ENCODE peak calls at places on chromosomes 2 and 18, in nine cellular contexts. Z, Q, T, B, Y, E, H, S and O are unnamed samples.

GRCh38 chr18:50559750-50560680 is at the start of gene MAPK4:
- DNase-seq in Z (peak; percentile 48), Q (peak; percentile 79), T (peak; percentile 34), B (peak; percentile 82), Y (peak; percentile 71), E (peak; percentile 15), H (peak; percentile 73), S (no peak), O (peak; percentile 47)

GRCh38 chr2:159605441-159606178 is 10.7 kb downstream of the BAZ2B start:
- DNase-seq in Z (no peak), Q (no peak), T (no peak), B (no peak), Y (no peak), E (no peak), H (no peak), S (no peak), O (no peak)

GRCh38 chr18:39799010-39799409 is 2156.0 kb upstream of the PIK3C3 start:
- DNase-seq in Z (no peak), Q (no peak), T (no peak), B (peak; percentile 5), Y (peak; percentile 51), E (no peak), H (no peak), S (no peak), O (peak; percentile 73)

GRCh38 chr2:43467889-43468288 is 127.9 kb downstream of the THADA start:
- DNase-seq in Z (no peak), Q (no peak), T (no peak), B (no peak), Y (no peak), E (peak; percentile 73), H (no peak), S (no peak), O (no peak)

GRCh38 chr2:189056200-189057106 is 82.3 kb downstream of the COL3A1 start:
- DNase-seq in Z (no peak), Q (no peak), T (no peak), B (no peak), Y (no peak), E (no peak), H (no peak), S (no peak), O (no peak)

GRCh38 chr2:39118786-39119499 is 1.9 kb downstream of the SOS1 start:
- DNase-seq in Z (no peak), Q (no peak), T (no peak), B (peak; percentile 8), Y (no peak), E (no peak), H (peak; percentile 37), S (no peak), O (no peak)

GRCh38 chr2:221606369-221606768 is 34.3 kb upstream of the EPHA4 start:
- DNase-seq in Z (peak; percentile 58), Q (peak; percentile 74), T (no peak), B (no peak), Y (peak; percentile 72), E (no peak), H (no peak), S (no peak), O (no peak)

GRCh38 chr2:227789803-227790202 is 23.8 kb upstream of the CCL20 start:
- DNase-seq in Z (no peak), Q (no peak), T (no peak), B (no peak), Y (no peak), E (no peak), H (peak; percentile 66), S (no peak), O (no peak)

GRCh38 chr2:72143441-72144356 is 4.0 kb downstream of the CYP26B1 start:
- DNase-seq in Z (no peak), Q (peak; percentile 56), T (no peak), B (no peak), Y (peak; percentile 42), E (no peak), H (no peak), S (no peak), O (no peak)

GRCh38 chr18:42883177-42883576 is 232.3 kb downstream of the RIT2 start:
- DNase-seq in Z (no peak), Q (no peak), T (no peak), B (no peak), Y (no peak), E (no peak), H (no peak), S (no peak), O (no peak)

GRCh38 chr18:42028232-42028832 is 73.3 kb downstream of the PIK3C3 start:
- DNase-seq in Z (no peak), Q (peak; percentile 29), T (peak; percentile 18), B (peak; percentile 54), Y (peak; percentile 55), E (peak; percentile 10), H (no peak), S (no peak), O (no peak)

GRCh38 chr2:237091779-237092436 is 6.2 kb downstream of the COPS8 start:
- DNase-seq in Z (no peak), Q (no peak), T (no peak), B (no peak), Y (no peak), E (peak; percentile 53), H (no peak), S (no peak), O (no peak)

DNA sequence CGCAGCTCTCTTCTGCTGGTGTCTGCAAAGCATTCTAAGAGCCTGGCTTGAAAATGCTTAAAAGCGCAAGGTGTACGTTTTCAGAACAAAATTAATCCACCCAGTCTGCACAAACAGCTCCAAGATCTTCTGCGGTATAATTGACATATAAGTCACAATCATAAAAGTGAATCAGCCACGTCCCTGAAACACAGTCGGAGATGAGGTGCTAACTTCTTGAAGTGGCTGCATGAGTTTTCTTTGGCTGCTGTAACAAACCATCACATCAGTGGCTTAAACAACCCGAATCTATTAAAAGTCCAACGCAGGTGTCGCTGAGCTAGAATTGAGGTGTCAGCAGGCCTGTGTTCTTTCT is 32.6 kb downstream of the ARL4C start:
- DNase-seq in Z (no peak), Q (no peak), T (no peak), B (no peak), Y (no peak), E (no peak), H (no peak), S (no peak), O (no peak)
- H3K4me2 ChIP-seq in Z (no peak overlapping the region), Q (no peak overlapping the region), T (no peak overlapping the region), B (peak overlapping the region; percentile 62), Y (no peak overlapping the region), E (no peak overlapping the region), H (no peak overlapping the region), S (no peak overlapping the region), O (no peak overlapping the region)

GRCh38 chr18:79963658-79964329 is 649 bp upstream of the HSBP1L1 start:
- DNase-seq in Z (no peak), Q (no peak), T (no peak), B (no peak), Y (no peak), E (no peak), H (no peak), S (no peak), O (no peak)

GRCh38 chr18:79962311-79962710 is 2.1 kb upstream of the HSBP1L1 start:
- DNase-seq in Z (no peak), Q (no peak), T (no peak), B (peak; percentile 43), Y (no peak), E (peak; percentile 74), H (no peak), S (peak; percentile 33), O (peak; percentile 90)

GRCh38 chr18:79961527-79962291 is 2.7 kb upstream of the HSBP1L1 start:
- DNase-seq in Z (no peak), Q (peak; percentile 27), T (peak; percentile 69), B (no peak), Y (no peak), E (peak; percentile 29), H (no peak), S (no peak), O (no peak)

GRCh38 chr18:79964330-79965118 is at the start of gene HSBP1L1:
- DNase-seq in Z (peak; percentile 56), Q (peak; percentile 94), T (no peak), B (peak; percentile 92), Y (peak; percentile 90), E (no peak), H (peak; percentile 61), S (peak; percentile 48), O (peak; percentile 94)

GRCh38 chr18:79962835-79963657 is 1.4 kb upstream of the HSBP1L1 start:
- DNase-seq in Z (no peak), Q (peak; percentile 25), T (no peak), B (no peak), Y (no peak), E (no peak), H (no peak), S (no peak), O (no peak)
- H3K4me2 ChIP-seq in Z (peak overlapping the region; percentile 23), Q (no peak overlapping the region), T (no peak overlapping the region), B (no peak overlapping the region), Y (no peak overlapping the region), E (peak overlapping the region; percentile 33), H (no peak overlapping the region), S (peak overlapping the region; percentile 86), O (no peak overlapping the region)

GRCh38 chr2:15831150-15831549 is 109.2 kb upstream of the MYCN start:
- DNase-seq in Z (no peak), Q (no peak), T (no peak), B (no peak), Y (no peak), E (no peak), H (no peak), S (no peak), O (no peak)

GRCh38 chr2:15832849-15833680 is 107.3 kb upstream of the MYCN start:
- DNase-seq in Z (no peak), Q (no peak), T (no peak), B (no peak), Y (no peak), E (no peak), H (no peak), S (no peak), O (no peak)

GRCh38 chr2:15832310-15832709 is 108.0 kb upstream of the MYCN start:
- DNase-seq in Z (no peak), Q (no peak), T (no peak), B (no peak), Y (no peak), E (no peak), H (no peak), S (no peak), O (no peak)

GRCh38 chr2:15834381-15835031 is 105.8 kb upstream of the MYCN start:
- DNase-seq in Z (no peak), Q (no peak), T (no peak), B (no peak), Y (no peak), E (no peak), H (no peak), S (no peak), O (no peak)

DNA sequence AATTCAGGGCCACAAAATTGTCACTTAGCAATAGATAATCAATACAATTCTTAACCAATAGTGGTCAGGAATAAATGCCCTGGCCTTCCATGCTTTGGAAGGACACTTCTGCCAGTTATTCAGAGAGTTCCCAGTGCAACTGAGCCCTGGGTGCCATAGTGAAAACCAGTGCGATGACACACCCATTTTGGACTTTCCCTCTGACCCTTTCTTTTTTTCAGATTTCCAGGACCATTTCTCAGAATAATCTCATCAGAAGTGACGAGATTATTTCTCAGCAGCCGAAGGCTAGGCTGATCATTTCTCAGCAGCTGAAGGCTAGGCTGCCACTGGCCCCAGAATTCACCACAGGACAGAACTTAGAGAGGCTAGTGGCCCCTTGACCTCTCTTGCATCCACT is 106.6 kb upstream of the MYCN start:
- DNase-seq in Z (no peak), Q (no peak), T (no peak), B (no peak), Y (no peak), E (no peak), H (no peak), S (no peak), O (no peak)
- H3K4me2 ChIP-seq in Z (no peak overlapping the region), Q (no peak overlapping the region), T (no peak overlapping the region), B (no peak overlapping the region), Y (no peak overlapping the region), E (no peak overlapping the region), H (no peak overlapping the region), S (no peak overlapping the region), O (no peak overlapping the region)

GRCh38 chr2:176137883-176138282 is 8.4 kb downstream of the HOXD8 start:
- DNase-seq in Z (no peak), Q (no peak), T (no peak), B (no peak), Y (no peak), E (no peak), H (no peak), S (no peak), O (no peak)
- H3K4me2 ChIP-seq in Z (no peak overlapping the region), Q (no peak overlapping the region), T (no peak overlapping the region), B (no peak overlapping the region), Y (no peak overlapping the region), E (no peak overlapping the region), H (no peak overlapping the region), S (no peak overlapping the region), O (no peak overlapping the region)